ENCODE peak calls at places on chromosomes 6 and 20, in eight cellular contexts. F, G, T, U, B, D, Z and V are unnamed samples.

GRCh38 chr6:161954077-161954476 is 680.2 kb upstream of the AGPAT4 start:
- DNase-seq in F (no peak), G (no peak), T (no peak), U (no peak), B (no peak), D (no peak), Z (no peak), V (no peak)

GRCh38 chr6:1987640-1988039 is 257.8 kb downstream of the GMDS start:
- DNase-seq in F (no peak), G (peak), T (no peak), U (peak), B (no peak), D (peak), Z (no peak), V (no peak)

GRCh38 chr20:58043122-58043865 is 185.2 kb downstream of the ANKRD60 start:
- DNase-seq in F (no peak), G (no peak), T (no peak), U (no peak), B (no peak), D (no peak), Z (no peak), V (no peak)

GRCh38 chr6:111274593-111275217 is 187.4 kb downstream of the SLC16A10 start:
- DNase-seq in F (no peak), G (no peak), T (no peak), U (no peak), B (no peak), D (no peak), Z (no peak), V (no peak)

GRCh38 chr6:50842446-50842845 is 23.8 kb downstream of the TFAP2B start:
- DNase-seq in F (no peak), G (no peak), T (no peak), U (no peak), B (no peak), D (no peak), Z (no peak), V (no peak)

GRCh38 chr6:158047120-158047518 is 65.5 kb downstream of the SYNJ2 start:
- DNase-seq in F (no peak), G (peak), T (peak), U (no peak), B (peak), D (no peak), Z (peak), V (no peak)

GRCh38 chr6:32290886-32291450 is 67.1 kb upstream of the NOTCH4 start:
- DNase-seq in F (no peak), G (no peak), T (no peak), U (peak), B (no peak), D (no peak), Z (no peak), V (no peak)

GRCh38 chr6:151391471-151392428 is at the start of gene ZBTB2:
- DNase-seq in F (peak), G (peak), T (peak), U (peak), B (peak), D (peak), Z (peak), V (no peak)

GRCh38 chr6:170062209-170062903 is 228.5 kb downstream of the DLL1 start:
- DNase-seq in F (no peak), G (no peak), T (no peak), U (no peak), B (no peak), D (no peak), Z (peak), V (no peak)

GRCh38 chr20:2657241-2657640 is 4.8 kb downstream of the NOP56 start:
- DNase-seq in F (no peak), G (no peak), T (no peak), U (no peak), B (no peak), D (no peak), Z (no peak), V (no peak)

GRCh38 chr6:125913864-125914351 is 42.7 kb upstream of the HINT3 start:
- DNase-seq in F (peak), G (peak), T (no peak), U (peak), B (no peak), D (peak), Z (no peak), V (no peak)

GRCh38 chr6:140854363-140854762 is 1278.4 kb upstream of the GJE1 start:
- DNase-seq in F (no peak), G (no peak), T (no peak), U (no peak), B (no peak), D (no peak), Z (no peak), V (no peak)

GRCh38 chr6:66605971-66606370 is 898.9 kb upstream of the EYS start:
- DNase-seq in F (no peak), G (peak), T (no peak), U (no peak), B (no peak), D (no peak), Z (no peak), V (no peak)

GRCh38 chr6:100538086-100538485 is 73.4 kb upstream of the SIM1 start:
- DNase-seq in F (no peak), G (peak), T (no peak), U (peak), B (no peak), D (no peak), Z (no peak), V (no peak)

GRCh38 chr6:145699462-145699861 is 35.9 kb downstream of the EPM2A start:
- DNase-seq in F (no peak), G (peak), T (no peak), U (peak), B (no peak), D (peak), Z (no peak), V (peak)

GRCh38 chr6:47922391-47922790 is 140.6 kb downstream of the OPN5 start:
- DNase-seq in F (no peak), G (no peak), T (no peak), U (peak), B (no peak), D (no peak), Z (peak), V (no peak)

GRCh38 chr20:48603116-48603818 is 224.5 kb downstream of the PREX1 start:
- DNase-seq in F (no peak), G (no peak), T (peak), U (no peak), B (no peak), D (no peak), Z (no peak), V (no peak)

GRCh38 chr20:53883098-53883762 is 187.2 kb downstream of the BCAS1 start:
- DNase-seq in F (no peak), G (peak), T (no peak), U (no peak), B (no peak), D (peak), Z (no peak), V (no peak)

GRCh38 chr6:131761061-131761761 is 46.6 kb upstream of the ENPP1 start:
- DNase-seq in F (no peak), G (peak), T (no peak), U (no peak), B (no peak), D (peak), Z (no peak), V (no peak)

GRCh38 chr6:116070990-116071389 is 10.3 kb upstream of the FRK start:
- DNase-seq in F (no peak), G (no peak), T (no peak), U (no peak), B (no peak), D (peak), Z (no peak), V (no peak)

GRCh38 chr6:56370127-56370540 is 122.8 kb upstream of the COL21A1 start:
- DNase-seq in F (peak), G (no peak), T (no peak), U (peak), B (no peak), D (peak), Z (no peak), V (peak)

GRCh38 chr6:21229061-21229460 is 364.5 kb upstream of the SOX4 start:
- DNase-seq in F (no peak), G (no peak), T (no peak), U (no peak), B (no peak), D (peak), Z (no peak), V (no peak)

GRCh38 chr20:54062812-54063280 is 7.5 kb downstream of the BCAS1 start:
- DNase-seq in F (no peak), G (peak), T (no peak), U (peak), B (peak), D (peak), Z (no peak), V (no peak)

GRCh38 chr20:8757146-8757545 is 311.7 kb upstream of the PLCB4 start:
- DNase-seq in F (no peak), G (peak), T (no peak), U (peak), B (no peak), D (no peak), Z (no peak), V (no peak)